ENCODE peak calls at places on chromosomes 3 and 15, in eight cellular contexts. One of them, this sample, is unnamed.
A peak's percentile ranks its signal among the peaks of the same experiment; 100 is the strongest.

GRCh38 chr3:185423178-185423577 is 60.2 kb downstream of the MAP3K13 start:
- DNase-seq in Panc1: peak; percentile 12
- DNase-seq in dorsolateral prefrontal cortex: no peak
- DNase-seq in CD8-positive, alpha-beta T cell: no peak
- DNase-seq in astrocyte of the cerebellum: no peak
- DNase-seq in tibial nerve: no peak
- DNase-seq in fibroblast of the aortic adventitia: peak; percentile 10
- DNase-seq in upper lobe of left lung: peak; percentile 41
- DNase-seq in this sample: no peak

GRCh38 chr15:59255647-59256380 is 49.2 kb downstream of the LDHAL6B start:
- DNase-seq in astrocyte of the cerebellum: no peak
- DNase-seq in Panc1: no peak
- DNase-seq in CD8-positive, alpha-beta T cell: no peak
- DNase-seq in dorsolateral prefrontal cortex: no peak
- DNase-seq in fibroblast of the aortic adventitia: no peak
- DNase-seq in tibial nerve: no peak
- DNase-seq in upper lobe of left lung: no peak
- DNase-seq in this sample: no peak

GRCh38 chr15:31344266-31344665 is 17.6 kb downstream of the KLF13 start:
- DNase-seq in Panc1: no peak
- DNase-seq in upper lobe of left lung: no peak
- DNase-seq in astrocyte of the cerebellum: no peak
- DNase-seq in fibroblast of the aortic adventitia: no peak
- DNase-seq in CD8-positive, alpha-beta T cell: no peak
- DNase-seq in dorsolateral prefrontal cortex: no peak
- DNase-seq in tibial nerve: no peak
- DNase-seq in this sample: no peak

GRCh38 chr3:76661527-76662250 is 378.2 kb upstream of the ROBO2 start:
- DNase-seq in astrocyte of the cerebellum: no peak
- DNase-seq in upper lobe of left lung: no peak
- DNase-seq in tibial nerve: no peak
- DNase-seq in Panc1: no peak
- DNase-seq in CD8-positive, alpha-beta T cell: no peak
- DNase-seq in fibroblast of the aortic adventitia: no peak
- DNase-seq in dorsolateral prefrontal cortex: no peak
- DNase-seq in this sample: no peak

GRCh38 chr3:197042539-197042938 is 12.9 kb upstream of the MELTF start:
- DNase-seq in tibial nerve: no peak
- DNase-seq in dorsolateral prefrontal cortex: no peak
- DNase-seq in Panc1: no peak
- DNase-seq in upper lobe of left lung: no peak
- DNase-seq in astrocyte of the cerebellum: no peak
- DNase-seq in CD8-positive, alpha-beta T cell: no peak
- DNase-seq in fibroblast of the aortic adventitia: no peak
- DNase-seq in this sample: no peak

GRCh38 chr15:70278644-70279043 is 180.9 kb upstream of the TLE3 start:
- DNase-seq in tibial nerve: no peak
- DNase-seq in fibroblast of the aortic adventitia: no peak
- DNase-seq in Panc1: no peak
- DNase-seq in CD8-positive, alpha-beta T cell: no peak
- DNase-seq in dorsolateral prefrontal cortex: no peak
- DNase-seq in astrocyte of the cerebellum: no peak
- DNase-seq in upper lobe of left lung: peak; percentile 14
- DNase-seq in this sample: no peak

GRCh38 chr3:170572665-170573253 is 13.1 kb downstream of the SLC7A14 start:
- DNase-seq in Panc1: no peak
- DNase-seq in dorsolateral prefrontal cortex: no peak
- DNase-seq in upper lobe of left lung: no peak
- DNase-seq in fibroblast of the aortic adventitia: peak; percentile 69
- DNase-seq in astrocyte of the cerebellum: peak; percentile 24
- DNase-seq in CD8-positive, alpha-beta T cell: no peak
- DNase-seq in tibial nerve: no peak
- DNase-seq in this sample: peak; percentile 53

GRCh38 chr15:25701716-25702465 is 161.2 kb downstream of the ATP10A start:
- DNase-seq in Panc1: no peak
- DNase-seq in upper lobe of left lung: no peak
- DNase-seq in dorsolateral prefrontal cortex: peak; percentile 38
- DNase-seq in astrocyte of the cerebellum: no peak
- DNase-seq in CD8-positive, alpha-beta T cell: no peak
- DNase-seq in fibroblast of the aortic adventitia: no peak
- DNase-seq in tibial nerve: no peak
- DNase-seq in this sample: no peak

GRCh38 chr3:172626241-172626640 is 84.6 kb downstream of the NCEH1 start:
- DNase-seq in upper lobe of left lung: no peak
- DNase-seq in tibial nerve: no peak
- DNase-seq in CD8-positive, alpha-beta T cell: no peak
- DNase-seq in fibroblast of the aortic adventitia: peak; percentile 77
- DNase-seq in dorsolateral prefrontal cortex: no peak
- DNase-seq in Panc1: no peak
- DNase-seq in astrocyte of the cerebellum: no peak
- DNase-seq in this sample: no peak

GRCh38 chr3:23761440-23761896 is 44.3 kb upstream of the UBE2E1 start:
- DNase-seq in CD8-positive, alpha-beta T cell: no peak
- DNase-seq in upper lobe of left lung: no peak
- DNase-seq in tibial nerve: no peak
- DNase-seq in Panc1: no peak
- DNase-seq in fibroblast of the aortic adventitia: peak; percentile 40
- DNase-seq in dorsolateral prefrontal cortex: no peak
- DNase-seq in astrocyte of the cerebellum: no peak
- DNase-seq in this sample: no peak
- TF ChIP-seq CTCF in CD8-positive, alpha-beta T cell: no peak
- TF ChIP-seq CTCF in upper lobe of left lung: no peak
- TF ChIP-seq CTCF in tibial nerve: no peak
- TF ChIP-seq CTCF in Panc1: peak; percentile 44
- TF ChIP-seq CTCF in fibroblast of the aortic adventitia: peak; percentile 32
- TF ChIP-seq CTCF in dorsolateral prefrontal cortex: no peak
- TF ChIP-seq CTCF in astrocyte of the cerebellum: peak; percentile 31
- TF ChIP-seq CTCF in this sample: peak; percentile 50

GRCh38 chr15:75659928-75660645 is 12.4 kb downstream of the SNX33 start:
- DNase-seq in astrocyte of the cerebellum: no peak
- DNase-seq in upper lobe of left lung: no peak
- DNase-seq in tibial nerve: no peak
- DNase-seq in fibroblast of the aortic adventitia: no peak
- DNase-seq in dorsolateral prefrontal cortex: no peak
- DNase-seq in CD8-positive, alpha-beta T cell: no peak
- DNase-seq in Panc1: no peak
- DNase-seq in this sample: no peak

GRCh38 chr15:75661779-75662140 is 14.0 kb downstream of the SNX33 start:
- DNase-seq in dorsolateral prefrontal cortex: no peak
- DNase-seq in Panc1: no peak
- DNase-seq in CD8-positive, alpha-beta T cell: no peak
- DNase-seq in upper lobe of left lung: no peak
- DNase-seq in astrocyte of the cerebellum: no peak
- DNase-seq in fibroblast of the aortic adventitia: no peak
- DNase-seq in tibial nerve: no peak
- DNase-seq in this sample: no peak

GRCh38 chr15:75662823-75663519 is 15.3 kb downstream of the SNX33 start:
- DNase-seq in tibial nerve: no peak
- DNase-seq in fibroblast of the aortic adventitia: no peak
- DNase-seq in Panc1: no peak
- DNase-seq in dorsolateral prefrontal cortex: no peak
- DNase-seq in CD8-positive, alpha-beta T cell: no peak
- DNase-seq in astrocyte of the cerebellum: no peak
- DNase-seq in upper lobe of left lung: no peak
- DNase-seq in this sample: no peak

GRCh38 chr15:75659141-75659771 is 11.5 kb downstream of the SNX33 start:
- DNase-seq in tibial nerve: no peak
- DNase-seq in Panc1: no peak
- DNase-seq in CD8-positive, alpha-beta T cell: no peak
- DNase-seq in dorsolateral prefrontal cortex: no peak
- DNase-seq in upper lobe of left lung: no peak
- DNase-seq in fibroblast of the aortic adventitia: no peak
- DNase-seq in astrocyte of the cerebellum: no peak
- DNase-seq in this sample: no peak

DNA sequence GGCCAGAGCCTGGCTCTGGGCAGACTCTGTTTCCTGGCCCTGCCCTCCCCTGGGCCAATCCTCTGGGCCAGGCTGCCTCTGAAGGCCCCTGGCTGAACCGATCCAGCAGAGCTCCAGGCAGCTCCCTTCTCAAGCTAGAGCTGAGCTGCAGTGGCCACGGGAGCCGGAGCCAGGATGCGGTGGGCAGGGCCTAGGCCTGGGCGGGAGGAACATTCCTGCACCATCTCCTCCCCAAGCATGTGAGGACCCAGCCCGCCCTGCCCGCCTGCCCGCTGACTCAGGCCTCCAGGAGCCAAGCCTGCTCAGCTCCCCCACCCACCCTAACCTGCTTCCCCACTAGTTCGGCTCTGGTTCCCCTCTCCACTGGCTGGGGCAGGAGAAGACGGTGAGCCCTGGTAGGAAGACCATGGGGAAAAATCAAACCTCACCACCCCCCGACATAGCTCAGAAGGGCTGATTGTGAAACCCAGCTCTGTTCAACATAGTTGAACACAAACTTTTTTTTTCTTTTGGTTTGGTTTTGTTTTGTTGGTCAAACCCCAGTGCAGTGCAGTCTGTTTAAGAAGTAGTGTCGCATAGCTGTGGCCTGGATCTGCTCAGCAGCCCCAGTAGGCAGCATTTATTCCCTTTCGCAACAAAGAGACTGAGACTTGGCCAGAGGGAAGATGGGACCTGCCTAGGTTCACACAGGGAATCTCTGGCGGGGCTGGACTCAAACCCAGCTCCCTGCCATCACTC is 13.5 kb downstream of the SNX33 start:
- DNase-seq in astrocyte of the cerebellum: peak; percentile 86
- DNase-seq in upper lobe of left lung: peak; percentile 92
- DNase-seq in CD8-positive, alpha-beta T cell: no peak
- DNase-seq in Panc1: no peak
- DNase-seq in fibroblast of the aortic adventitia: peak; percentile 95
- DNase-seq in tibial nerve: peak; percentile 78
- DNase-seq in dorsolateral prefrontal cortex: no peak
- DNase-seq in this sample: peak; percentile 72
- H3K4me3 ChIP-seq in astrocyte of the cerebellum: no peak overlapping the region
- H3K4me3 ChIP-seq in upper lobe of left lung: no peak overlapping the region
- H3K4me3 ChIP-seq in CD8-positive, alpha-beta T cell: no peak overlapping the region
- H3K4me3 ChIP-seq in Panc1: no peak overlapping the region
- H3K4me3 ChIP-seq in fibroblast of the aortic adventitia: peak overlapping the region; percentile 22
- H3K4me3 ChIP-seq in tibial nerve: no peak overlapping the region
- H3K4me3 ChIP-seq in dorsolateral prefrontal cortex: no peak overlapping the region
- H3K4me3 ChIP-seq in this sample: no peak overlapping the region

GRCh38 chr3:124981472-124981871 is 46.9 kb upstream of the MUC13 start:
- DNase-seq in upper lobe of left lung: no peak
- DNase-seq in Panc1: no peak
- DNase-seq in dorsolateral prefrontal cortex: no peak
- DNase-seq in tibial nerve: no peak
- DNase-seq in fibroblast of the aortic adventitia: no peak
- DNase-seq in astrocyte of the cerebellum: no peak
- DNase-seq in CD8-positive, alpha-beta T cell: no peak
- DNase-seq in this sample: no peak
- TF ChIP-seq CTCF in upper lobe of left lung: no peak
- TF ChIP-seq CTCF in Panc1: no peak
- TF ChIP-seq CTCF in dorsolateral prefrontal cortex: no peak
- TF ChIP-seq CTCF in tibial nerve: no peak
- TF ChIP-seq CTCF in fibroblast of the aortic adventitia: no peak
- TF ChIP-seq CTCF in astrocyte of the cerebellum: no peak
- TF ChIP-seq CTCF in CD8-positive, alpha-beta T cell: no peak
- TF ChIP-seq CTCF in this sample: no peak

GRCh38 chr15:65354835-65355172 is 23.0 kb downstream of the IGDCC3 start:
- DNase-seq in CD8-positive, alpha-beta T cell: no peak
- DNase-seq in tibial nerve: no peak
- DNase-seq in astrocyte of the cerebellum: no peak
- DNase-seq in dorsolateral prefrontal cortex: no peak
- DNase-seq in fibroblast of the aortic adventitia: no peak
- DNase-seq in Panc1: no peak
- DNase-seq in upper lobe of left lung: no peak
- DNase-seq in this sample: no peak
- H3K4me3 ChIP-seq in CD8-positive, alpha-beta T cell: no peak overlapping the region
- H3K4me3 ChIP-seq in tibial nerve: no peak overlapping the region
- H3K4me3 ChIP-seq in astrocyte of the cerebellum: no peak overlapping the region
- H3K4me3 ChIP-seq in dorsolateral prefrontal cortex: peak overlapping the region; percentile 68
- H3K4me3 ChIP-seq in fibroblast of the aortic adventitia: no peak overlapping the region
- H3K4me3 ChIP-seq in Panc1: no peak overlapping the region
- H3K4me3 ChIP-seq in upper lobe of left lung: no peak overlapping the region
- H3K4me3 ChIP-seq in this sample: no peak overlapping the region

GRCh38 chr3:37308247-37308646 is 133.9 kb upstream of the LRRFIP2 start:
- DNase-seq in fibroblast of the aortic adventitia: peak; percentile 39
- DNase-seq in Panc1: no peak
- DNase-seq in CD8-positive, alpha-beta T cell: no peak
- DNase-seq in tibial nerve: no peak
- DNase-seq in astrocyte of the cerebellum: peak; percentile 22
- DNase-seq in upper lobe of left lung: no peak
- DNase-seq in dorsolateral prefrontal cortex: no peak
- DNase-seq in this sample: no peak
- TF ChIP-seq CTCF in fibroblast of the aortic adventitia: peak; percentile 41
- TF ChIP-seq CTCF in Panc1: no peak
- TF ChIP-seq CTCF in CD8-positive, alpha-beta T cell: peak; percentile 66
- TF ChIP-seq CTCF in tibial nerve: peak; percentile 31
- TF ChIP-seq CTCF in astrocyte of the cerebellum: no peak
- TF ChIP-seq CTCF in upper lobe of left lung: no peak
- TF ChIP-seq CTCF in dorsolateral prefrontal cortex: peak; percentile 60
- TF ChIP-seq CTCF in this sample: peak; percentile 28

GRCh38 chr3:71487418-71487817 is 96.1 kb downstream of the FOXP1 start:
- DNase-seq in Panc1: no peak
- DNase-seq in tibial nerve: no peak
- DNase-seq in dorsolateral prefrontal cortex: no peak
- DNase-seq in upper lobe of left lung: no peak
- DNase-seq in fibroblast of the aortic adventitia: no peak
- DNase-seq in CD8-positive, alpha-beta T cell: no peak
- DNase-seq in astrocyte of the cerebellum: no peak
- DNase-seq in this sample: no peak
- H3K4me3 ChIP-seq in Panc1: no peak overlapping the region
- H3K4me3 ChIP-seq in tibial nerve: no peak overlapping the region
- H3K4me3 ChIP-seq in dorsolateral prefrontal cortex: no peak overlapping the region
- H3K4me3 ChIP-seq in upper lobe of left lung: no peak overlapping the region
- H3K4me3 ChIP-seq in fibroblast of the aortic adventitia: no peak overlapping the region
- H3K4me3 ChIP-seq in CD8-positive, alpha-beta T cell: peak overlapping the region; percentile 33
- H3K4me3 ChIP-seq in astrocyte of the cerebellum: no peak overlapping the region
- H3K4me3 ChIP-seq in this sample: no peak overlapping the region

DNA sequence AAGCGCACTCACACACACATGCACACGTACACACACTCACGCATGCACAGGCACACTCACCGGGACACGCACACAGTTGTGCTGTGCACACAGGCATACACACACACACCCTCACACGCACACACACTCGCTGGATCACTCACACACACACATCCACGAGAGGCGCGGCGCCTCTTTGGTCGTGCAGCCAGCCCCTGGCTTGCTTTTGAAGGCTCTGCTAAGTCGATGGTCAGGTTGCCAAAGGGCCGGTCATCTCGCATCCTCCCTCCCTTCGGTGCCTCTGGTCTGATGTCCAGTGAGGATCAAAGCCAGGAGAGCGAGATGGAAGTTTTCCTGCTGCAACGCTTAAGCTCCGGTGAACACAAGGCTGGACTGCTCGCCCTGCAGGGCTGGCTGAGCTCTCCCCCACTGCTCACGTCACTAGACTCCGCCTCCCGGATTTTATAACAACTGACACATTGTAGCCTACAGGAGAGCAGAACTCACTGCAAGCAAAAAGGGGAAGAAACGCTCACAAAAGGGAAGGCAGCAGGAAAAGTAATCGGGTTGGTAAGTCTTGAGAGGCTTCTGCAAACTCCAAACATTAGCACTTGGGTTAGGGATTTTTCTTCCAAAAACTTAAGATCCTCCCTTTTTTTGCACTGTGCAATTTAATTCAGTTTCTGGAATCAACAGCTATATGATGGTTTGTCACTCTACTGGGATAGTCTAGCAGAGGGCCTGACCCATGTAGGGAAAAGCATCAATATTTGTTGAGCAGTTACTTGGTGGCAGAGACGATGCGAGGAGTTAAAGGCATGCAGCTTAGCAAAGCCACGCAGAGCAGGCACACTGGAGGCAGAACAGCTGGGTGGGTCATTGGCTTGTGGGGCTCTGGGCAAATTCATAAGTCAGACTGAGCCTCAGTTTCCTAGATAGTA is at the start of gene SRGAP3:
- DNase-seq in Panc1: no peak
- DNase-seq in tibial nerve: peak; percentile 91
- DNase-seq in CD8-positive, alpha-beta T cell: peak; percentile 78
- DNase-seq in dorsolateral prefrontal cortex: peak; percentile 91
- DNase-seq in upper lobe of left lung: peak; percentile 90
- DNase-seq in fibroblast of the aortic adventitia: peak; percentile 90
- DNase-seq in astrocyte of the cerebellum: peak; percentile 81
- DNase-seq in this sample: peak; percentile 83
- TF ChIP-seq CTCF in Panc1: no peak
- TF ChIP-seq CTCF in tibial nerve: peak; percentile 24
- TF ChIP-seq CTCF in CD8-positive, alpha-beta T cell: peak; percentile 28
- TF ChIP-seq CTCF in dorsolateral prefrontal cortex: peak; percentile 40
- TF ChIP-seq CTCF in upper lobe of left lung: peak; percentile 29
- TF ChIP-seq CTCF in fibroblast of the aortic adventitia: peak; percentile 56
- TF ChIP-seq CTCF in astrocyte of the cerebellum: peak; percentile 48
- TF ChIP-seq CTCF in this sample: peak; percentile 29